ENCODE peak calls at places on chromosomes 11 and 22, in nine cellular contexts. One of them, this sample, is unnamed.

GRCh38 chr11:110091995-110092576 is 1.1 kb upstream of the ZC3H12C start:
- DNase-seq in effector memory CD4-positive, alpha-beta T cell: no peak
- DNase-seq in hippocampal formation: peak; percentile 66
- DNase-seq in HTR-8/SVneo: no peak
- DNase-seq in fibroblast of gingiva: peak; percentile 17
- DNase-seq in stimulated activated CD4-positive, alpha-beta T cell treated with anti-CD3 and anti-CD28 coated beads, Interleukin-2, amount 100 ng/mL, for 48 hours: no peak
- DNase-seq in LoVo: no peak
- DNase-seq in astrocyte of the cerebellum: no peak
- DNase-seq in naive thymus-derived CD8-positive, alpha-beta T cell: no peak
- DNase-seq in this sample: no peak

GRCh38 chr11:43830928-43831440 is 49.6 kb upstream of the ALKBH3 start:
- DNase-seq in effector memory CD4-positive, alpha-beta T cell: no peak
- DNase-seq in hippocampal formation: no peak
- DNase-seq in HTR-8/SVneo: peak; percentile 83
- DNase-seq in fibroblast of gingiva: peak; percentile 97
- DNase-seq in stimulated activated CD4-positive, alpha-beta T cell treated with anti-CD3 and anti-CD28 coated beads, Interleukin-2, amount 100 ng/mL, for 48 hours: peak; percentile 30
- DNase-seq in LoVo: peak; percentile 89
- DNase-seq in astrocyte of the cerebellum: peak; percentile 99
- DNase-seq in naive thymus-derived CD8-positive, alpha-beta T cell: peak; percentile 7
- DNase-seq in this sample: peak; percentile 98

GRCh38 chr11:73262851-73263495 is 9.2 kb upstream of the P2RY6 start:
- DNase-seq in effector memory CD4-positive, alpha-beta T cell: no peak
- DNase-seq in hippocampal formation: no peak
- DNase-seq in HTR-8/SVneo: no peak
- DNase-seq in fibroblast of gingiva: peak; percentile 53
- DNase-seq in stimulated activated CD4-positive, alpha-beta T cell treated with anti-CD3 and anti-CD28 coated beads, Interleukin-2, amount 100 ng/mL, for 48 hours: no peak
- DNase-seq in LoVo: no peak
- DNase-seq in astrocyte of the cerebellum: no peak
- DNase-seq in naive thymus-derived CD8-positive, alpha-beta T cell: no peak
- DNase-seq in this sample: no peak

GRCh38 chr11:74615311-74615710 is 22.9 kb downstream of the POLD3 start:
- DNase-seq in effector memory CD4-positive, alpha-beta T cell: no peak
- DNase-seq in hippocampal formation: no peak
- DNase-seq in HTR-8/SVneo: no peak
- DNase-seq in fibroblast of gingiva: no peak
- DNase-seq in stimulated activated CD4-positive, alpha-beta T cell treated with anti-CD3 and anti-CD28 coated beads, Interleukin-2, amount 100 ng/mL, for 48 hours: no peak
- DNase-seq in LoVo: no peak
- DNase-seq in astrocyte of the cerebellum: no peak
- DNase-seq in naive thymus-derived CD8-positive, alpha-beta T cell: no peak
- DNase-seq in this sample: no peak

GRCh38 chr11:96012086-96012824 is 88.3 kb upstream of the MTMR2 start:
- DNase-seq in effector memory CD4-positive, alpha-beta T cell: peak; percentile 64
- DNase-seq in hippocampal formation: peak; percentile 96
- DNase-seq in HTR-8/SVneo: no peak
- DNase-seq in fibroblast of gingiva: peak; percentile 88
- DNase-seq in stimulated activated CD4-positive, alpha-beta T cell treated with anti-CD3 and anti-CD28 coated beads, Interleukin-2, amount 100 ng/mL, for 48 hours: no peak
- DNase-seq in LoVo: peak; percentile 80
- DNase-seq in astrocyte of the cerebellum: peak; percentile 70
- DNase-seq in naive thymus-derived CD8-positive, alpha-beta T cell: peak; percentile 49
- DNase-seq in this sample: no peak

GRCh38 chr22:37431811-37432707 is 4.8 kb upstream of the ELFN2 start:
- DNase-seq in effector memory CD4-positive, alpha-beta T cell: no peak
- DNase-seq in hippocampal formation: no peak
- DNase-seq in HTR-8/SVneo: peak; percentile 84
- DNase-seq in fibroblast of gingiva: peak; percentile 77
- DNase-seq in stimulated activated CD4-positive, alpha-beta T cell treated with anti-CD3 and anti-CD28 coated beads, Interleukin-2, amount 100 ng/mL, for 48 hours: peak; percentile 46
- DNase-seq in LoVo: peak; percentile 88
- DNase-seq in astrocyte of the cerebellum: peak; percentile 99
- DNase-seq in naive thymus-derived CD8-positive, alpha-beta T cell: no peak
- DNase-seq in this sample: peak; percentile 95

GRCh38 chr22:29065468-29066190 is 4.0 kb upstream of the C22orf31 start:
- DNase-seq in effector memory CD4-positive, alpha-beta T cell: no peak
- DNase-seq in hippocampal formation: no peak
- DNase-seq in HTR-8/SVneo: no peak
- DNase-seq in fibroblast of gingiva: no peak
- DNase-seq in stimulated activated CD4-positive, alpha-beta T cell treated with anti-CD3 and anti-CD28 coated beads, Interleukin-2, amount 100 ng/mL, for 48 hours: no peak
- DNase-seq in LoVo: no peak
- DNase-seq in astrocyte of the cerebellum: no peak
- DNase-seq in naive thymus-derived CD8-positive, alpha-beta T cell: no peak
- DNase-seq in this sample: no peak

GRCh38 chr22:37852418-37852817 is 3.2 kb downstream of the EIF3L start:
- DNase-seq in effector memory CD4-positive, alpha-beta T cell: no peak
- DNase-seq in hippocampal formation: no peak
- DNase-seq in HTR-8/SVneo: no peak
- DNase-seq in fibroblast of gingiva: no peak
- DNase-seq in stimulated activated CD4-positive, alpha-beta T cell treated with anti-CD3 and anti-CD28 coated beads, Interleukin-2, amount 100 ng/mL, for 48 hours: no peak
- DNase-seq in LoVo: no peak
- DNase-seq in astrocyte of the cerebellum: no peak
- DNase-seq in naive thymus-derived CD8-positive, alpha-beta T cell: no peak
- DNase-seq in this sample: no peak

GRCh38 chr22:47030881-47031627 is 268.6 kb downstream of the TBC1D22A start:
- DNase-seq in effector memory CD4-positive, alpha-beta T cell: no peak
- DNase-seq in hippocampal formation: no peak
- DNase-seq in HTR-8/SVneo: no peak
- DNase-seq in fibroblast of gingiva: peak; percentile 65
- DNase-seq in stimulated activated CD4-positive, alpha-beta T cell treated with anti-CD3 and anti-CD28 coated beads, Interleukin-2, amount 100 ng/mL, for 48 hours: no peak
- DNase-seq in LoVo: peak; percentile 53
- DNase-seq in astrocyte of the cerebellum: no peak
- DNase-seq in naive thymus-derived CD8-positive, alpha-beta T cell: no peak
- DNase-seq in this sample: no peak

This sample was measured in AG04450.